ENCODE peak calls at places on chromosomes 16 and 17, in six cellular contexts. One of them, this sample, is unnamed.

GRCh38 chr17:72199256-72199655 is 78.4 kb downstream of the SOX9 start:
- DNase-seq in K562: no peak
- DNase-seq in HepG2: no peak
- DNase-seq in GM12891: no peak
- DNase-seq in GM12878: no peak
- DNase-seq in H1: no peak
- DNase-seq in this sample: no peak

GRCh38 chr17:65556014-65556909 is 5.2 kb downstream of the AXIN2 start:
- DNase-seq in K562: peak; percentile 81
- DNase-seq in H1: no peak
- DNase-seq in HepG2: peak; percentile 82
- DNase-seq in GM12878: no peak
- DNase-seq in GM12891: peak; percentile 55
- DNase-seq in this sample: peak; percentile 43

GRCh38 chr17:81040791-81041337 is 5.9 kb downstream of the BAIAP2 start:
- DNase-seq in GM12878: no peak
- DNase-seq in H1: no peak
- DNase-seq in K562: peak; percentile 73
- DNase-seq in GM12891: peak; percentile 66
- DNase-seq in HepG2: peak; percentile 37
- DNase-seq in this sample: peak; percentile 66

GRCh38 chr16:67598527-67598926 is 36.2 kb downstream of the CTCF start:
- DNase-seq in GM12891: no peak
- DNase-seq in H1: no peak
- DNase-seq in K562: no peak
- DNase-seq in HepG2: no peak
- DNase-seq in GM12878: no peak
- DNase-seq in this sample: no peak

GRCh38 chr16:85420501-85421337 is 192.4 kb upstream of the GSE1 start:
- DNase-seq in K562: peak; percentile 92
- DNase-seq in GM12878: no peak
- DNase-seq in HepG2: peak; percentile 35
- DNase-seq in GM12891: peak; percentile 89
- DNase-seq in H1: no peak
- DNase-seq in this sample: peak; percentile 92

GRCh38 chr17:49076575-49077384 is 55.8 kb upstream of the B4GALNT2 start:
- DNase-seq in GM12878: no peak
- DNase-seq in K562: peak; percentile 28
- DNase-seq in H1: no peak
- DNase-seq in GM12891: no peak
- DNase-seq in HepG2: no peak
- DNase-seq in this sample: no peak

GRCh38 chr17:7441202-7441705 is 1.9 kb downstream of the FGF11 start:
- DNase-seq in GM12891: no peak
- DNase-seq in HepG2: no peak
- DNase-seq in GM12878: no peak
- DNase-seq in H1: no peak
- DNase-seq in K562: no peak
- DNase-seq in this sample: no peak

GRCh38 chr17:42819939-42820535 is 4.0 kb downstream of the BECN1 start:
- DNase-seq in HepG2: peak; percentile 88
- DNase-seq in K562: peak; percentile 86
- DNase-seq in GM12878: no peak
- DNase-seq in GM12891: peak; percentile 46
- DNase-seq in H1: no peak
- DNase-seq in this sample: no peak

GRCh38 chr16:51110618-51111234 is 40.3 kb downstream of the SALL1 start:
- DNase-seq in H1: no peak
- DNase-seq in K562: no peak
- DNase-seq in GM12878: no peak
- DNase-seq in GM12891: no peak
- DNase-seq in HepG2: no peak
- DNase-seq in this sample: no peak

GRCh38 chr17:30021708-30022317 is 80.4 kb downstream of the EFCAB5 start:
- DNase-seq in GM12878: no peak
- DNase-seq in H1: no peak
- DNase-seq in K562: peak; percentile 57
- DNase-seq in GM12891: peak; percentile 10
- DNase-seq in HepG2: peak; percentile 34
- DNase-seq in this sample: no peak

GRCh38 chr17:16977932-16978331 is 6.0 kb upstream of the TNFRSF13B start:
- DNase-seq in H1: no peak
- DNase-seq in HepG2: no peak
- DNase-seq in K562: no peak
- DNase-seq in GM12891: no peak
- DNase-seq in GM12878: no peak
- DNase-seq in this sample: no peak

GRCh38 chr17:58334661-58335060 is 6.1 kb upstream of the TSPOAP1 start:
- DNase-seq in GM12878: no peak
- DNase-seq in H1: no peak
- DNase-seq in GM12891: no peak
- DNase-seq in HepG2: no peak
- DNase-seq in K562: no peak
- DNase-seq in this sample: no peak

DNA sequence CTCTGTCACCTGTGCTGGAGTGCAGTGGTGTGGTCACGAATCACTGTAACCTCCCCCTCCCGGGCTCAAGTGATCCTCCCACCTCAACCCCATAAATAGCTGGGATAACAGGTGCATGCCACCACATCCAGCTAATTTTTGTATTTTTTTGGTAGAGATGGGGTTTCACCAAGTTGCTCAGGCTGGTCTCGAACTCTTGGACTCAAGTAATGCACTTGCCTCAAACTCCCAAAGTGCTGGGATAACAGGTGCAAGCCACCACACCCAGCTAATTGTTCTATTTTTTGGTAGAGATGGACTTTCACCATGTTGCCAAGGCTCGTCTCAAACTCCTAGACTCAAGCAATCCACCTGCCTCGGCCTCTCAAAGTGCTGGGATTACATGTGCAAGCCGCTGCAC is 86.5 kb downstream of the STH start:
- DNase-seq in HepG2: no peak
- DNase-seq in K562: no peak
- DNase-seq in GM12891: no peak
- DNase-seq in GM12878: no peak
- DNase-seq in H1: no peak
- DNase-seq in this sample: no peak
- TF ChIP-seq POLR2A in HepG2: no peak
- TF ChIP-seq POLR2A in K562: no peak
- TF ChIP-seq POLR2A in GM12891: no peak
- TF ChIP-seq POLR2A in GM12878: no peak
- TF ChIP-seq POLR2A in H1: no peak
- TF ChIP-seq POLR2A in this sample: no peak

GRCh38 chr16:61862756-61863155 is 173.5 kb downstream of the CDH8 start:
- DNase-seq in GM12891: no peak
- DNase-seq in HepG2: no peak
- DNase-seq in GM12878: no peak
- DNase-seq in H1: no peak
- DNase-seq in K562: no peak
- DNase-seq in this sample: no peak

GRCh38 chr16:61862221-61862620 is 174.0 kb downstream of the CDH8 start:
- DNase-seq in GM12878: no peak
- DNase-seq in GM12891: no peak
- DNase-seq in HepG2: no peak
- DNase-seq in K562: no peak
- DNase-seq in H1: no peak
- DNase-seq in this sample: no peak

GRCh38 chr16:61858996-61859395 is 177.2 kb downstream of the CDH8 start:
- DNase-seq in GM12878: no peak
- DNase-seq in GM12891: no peak
- DNase-seq in K562: no peak
- DNase-seq in HepG2: no peak
- DNase-seq in H1: no peak
- DNase-seq in this sample: no peak
- TF ChIP-seq TAF1 in GM12878: no peak
- TF ChIP-seq TAF1 in GM12891: no peak
- TF ChIP-seq TAF1 in K562: no peak
- TF ChIP-seq TAF1 in HepG2: no peak
- TF ChIP-seq TAF1 in H1: no peak
- TF ChIP-seq TAF1 in this sample: no peak

GRCh38 chr16:49315602-49316001 is 34.0 kb upstream of the CBLN1 start:
- DNase-seq in GM12891: no peak
- DNase-seq in H1: no peak
- DNase-seq in HepG2: no peak
- DNase-seq in K562: no peak
- DNase-seq in GM12878: no peak
- DNase-seq in this sample: no peak
- TF ChIP-seq POLR2A in GM12891: no peak
- TF ChIP-seq POLR2A in H1: no peak
- TF ChIP-seq POLR2A in HepG2: no peak
- TF ChIP-seq POLR2A in K562: no peak
- TF ChIP-seq POLR2A in GM12878: no peak
- TF ChIP-seq POLR2A in this sample: no peak

GRCh38 chr16:79408355-79408754 is 192.2 kb downstream of the MAF start:
- DNase-seq in HepG2: no peak
- DNase-seq in GM12878: no peak
- DNase-seq in GM12891: no peak
- DNase-seq in K562: no peak
- DNase-seq in H1: no peak
- DNase-seq in this sample: no peak

GRCh38 chr16:79409970-79410369 is 190.6 kb downstream of the MAF start:
- DNase-seq in GM12891: no peak
- DNase-seq in K562: no peak
- DNase-seq in HepG2: no peak
- DNase-seq in H1: no peak
- DNase-seq in GM12878: no peak
- DNase-seq in this sample: no peak

GRCh38 chr16:79415983-79416641 is 184.4 kb downstream of the MAF start:
- DNase-seq in GM12878: no peak
- DNase-seq in H1: no peak
- DNase-seq in K562: no peak
- DNase-seq in GM12891: no peak
- DNase-seq in HepG2: no peak
- DNase-seq in this sample: no peak

GRCh38 chr16:79411805-79412204 is 188.7 kb downstream of the MAF start:
- DNase-seq in GM12891: no peak
- DNase-seq in HepG2: no peak
- DNase-seq in K562: no peak
- DNase-seq in GM12878: no peak
- DNase-seq in H1: no peak
- DNase-seq in this sample: no peak

GRCh38 chr16:79411357-79411756 is 189.2 kb downstream of the MAF start:
- DNase-seq in GM12878: no peak
- DNase-seq in GM12891: no peak
- DNase-seq in HepG2: no peak
- DNase-seq in H1: no peak
- DNase-seq in K562: no peak
- DNase-seq in this sample: no peak
- TF ChIP-seq TAF1 in GM12878: no peak
- TF ChIP-seq TAF1 in GM12891: no peak
- TF ChIP-seq TAF1 in HepG2: no peak
- TF ChIP-seq TAF1 in H1: no peak
- TF ChIP-seq TAF1 in K562: no peak
- TF ChIP-seq TAF1 in this sample: no peak

GRCh38 chr17:74432484-74433391 is 850 bp downstream of the GPRC5C start:
- DNase-seq in GM12891: no peak
- DNase-seq in HepG2: no peak
- DNase-seq in K562: no peak
- DNase-seq in H1: no peak
- DNase-seq in GM12878: no peak
- DNase-seq in this sample: no peak

GRCh38 chr17:74430706-74431567 is 951 bp upstream of the GPRC5C start:
- DNase-seq in GM12878: peak; percentile 26
- DNase-seq in GM12891: peak; percentile 67
- DNase-seq in H1: no peak
- DNase-seq in K562: peak; percentile 68
- DNase-seq in HepG2: peak; percentile 95
- DNase-seq in this sample: no peak

GRCh38 chr17:74430385-74430705 is 1.5 kb upstream of the GPRC5C start:
- DNase-seq in H1: no peak
- DNase-seq in GM12891: no peak
- DNase-seq in HepG2: no peak
- DNase-seq in K562: no peak
- DNase-seq in GM12878: no peak
- DNase-seq in this sample: no peak

GRCh38 chr17:74433421-74434121 is 1.7 kb downstream of the GPRC5C start:
- DNase-seq in GM12891: no peak
- DNase-seq in H1: no peak
- DNase-seq in HepG2: peak; percentile 72
- DNase-seq in K562: peak; percentile 36
- DNase-seq in GM12878: no peak
- DNase-seq in this sample: no peak

DNA sequence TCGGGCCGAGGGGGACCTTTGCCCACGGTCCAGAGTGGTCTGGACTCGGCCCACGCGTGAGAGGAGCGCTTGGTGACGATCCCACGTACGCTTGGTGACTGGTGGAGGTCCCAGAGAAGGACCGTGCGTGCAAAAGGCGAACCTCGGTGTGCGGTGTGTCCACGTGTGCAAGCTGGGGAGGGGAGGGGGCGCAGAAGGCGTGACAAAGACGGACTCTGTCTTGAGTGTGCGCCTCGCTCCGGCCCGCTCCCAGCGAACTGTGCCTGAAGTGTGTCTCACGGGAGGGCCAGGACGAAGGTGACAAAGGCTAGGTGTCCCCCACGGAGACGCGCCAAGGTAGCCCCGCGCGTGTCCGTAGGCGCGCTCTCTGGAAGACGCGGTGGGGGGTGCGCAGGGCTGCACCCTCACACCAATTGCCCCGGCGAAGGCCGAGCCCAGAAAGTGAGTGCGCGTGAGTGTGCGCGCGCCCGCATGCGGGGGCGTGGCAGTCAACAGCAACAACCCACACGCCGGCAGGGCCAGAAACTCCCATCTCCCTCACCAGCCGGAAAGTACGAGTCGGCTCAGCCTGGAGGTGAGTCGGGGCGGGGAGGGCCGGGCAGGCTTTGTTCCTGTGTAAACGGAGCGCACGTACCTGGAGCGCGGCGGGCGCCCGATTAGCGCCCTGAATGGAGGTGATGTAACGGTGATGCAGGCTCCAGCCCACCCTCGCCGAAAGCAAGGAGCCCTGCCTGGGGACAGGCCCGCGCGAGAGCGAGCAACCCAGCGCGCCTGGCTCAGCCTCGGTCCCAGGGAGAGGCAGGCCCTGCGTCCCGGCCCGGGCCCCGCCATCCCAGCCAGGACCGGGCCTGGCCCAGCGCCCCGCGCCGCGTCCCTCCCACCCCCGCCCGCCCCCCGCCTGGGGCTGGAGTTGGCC is at the start of gene GPRC5C:
- DNase-seq in K562: peak; percentile 55
- DNase-seq in GM12878: no peak
- DNase-seq in GM12891: peak; percentile 80
- DNase-seq in HepG2: peak; percentile 95
- DNase-seq in H1: peak; percentile 63
- DNase-seq in this sample: no peak
- TF ChIP-seq POLR2A in K562: no peak
- TF ChIP-seq POLR2A in GM12878: no peak
- TF ChIP-seq POLR2A in GM12891: peak; percentile 12
- TF ChIP-seq POLR2A in HepG2: peak; percentile 88
- TF ChIP-seq POLR2A in H1: peak; percentile 57
- TF ChIP-seq POLR2A in this sample: no peak

GRCh38 chr17:57286372-57287105 is 30.2 kb downstream of the MSI2 start:
- DNase-seq in H1: no peak
- DNase-seq in HepG2: no peak
- DNase-seq in K562: no peak
- DNase-seq in GM12891: no peak
- DNase-seq in GM12878: no peak
- DNase-seq in this sample: no peak
- TF ChIP-seq TAF1 in H1: no peak
- TF ChIP-seq TAF1 in HepG2: no peak
- TF ChIP-seq TAF1 in K562: no peak
- TF ChIP-seq TAF1 in GM12891: no peak
- TF ChIP-seq TAF1 in GM12878: no peak
- TF ChIP-seq TAF1 in this sample: no peak

This sample was measured in GM12892.